ENCODE peak calls at places on chromosomes 5 and 9, in six cellular contexts. N is suprapubic skin, X is heart left ventricle, C is sigmoid colon, R is prostate gland, H is IMR-90. B is an unnamed sample. For H3K27me3, the result is how much of the 10 kb centered on the place peaks cover.

GRCh38 chr5:151406322-151406947 is 41.0 kb upstream of the SLC36A1 start:
- DNase-seq in R (no peak), H (peak), C (no peak), N (no peak), X (no peak), B (no peak)

GRCh38 chr9:14616188-14616982 is 76.8 kb downstream of the ZDHHC21 start:
- DNase-seq in R (no peak), H (peak), N (no peak), X (no peak), C (no peak), B (no peak)

GRCh38 chr5:173318881-173319609 is 9.2 kb downstream of the STC2 start:
- DNase-seq in R (no peak), X (no peak), N (no peak), C (no peak), H (no peak), B (no peak)

GRCh38 chr5:4206127-4206526 is 610.5 kb downstream of the IRX1 start:
- DNase-seq in H (no peak), R (no peak), N (no peak), X (no peak), C (no peak), B (no peak)

GRCh38 chr5:72454996-72455395 is 52.2 kb downstream of the ZNF366 start:
- DNase-seq in C (no peak), R (no peak), H (no peak), N (no peak), X (no peak), B (no peak)

GRCh38 chr9:114387678-114388431 is at the start of gene AKNA:
- DNase-seq in X (peak), N (peak), R (peak), C (peak), H (peak), B (peak)

GRCh38 chr9:93572636-93573035 is 3.7 kb upstream of the PHF2 start:
- DNase-seq in X (no peak), H (no peak), R (no peak), N (no peak), C (no peak), B (no peak)

GRCh38 chr5:77024490-77024889 is 5.7 kb upstream of the AGGF1 start:
- DNase-seq in X (no peak), C (no peak), R (no peak), H (no peak), N (no peak), B (no peak)

GRCh38 chr5:29811914-29812679 is 1381.4 kb upstream of the CDH6 start:
- DNase-seq in N (no peak), X (no peak), C (no peak), R (no peak), H (no peak), B (no peak)

GRCh38 chr5:110854200-110854599 is 115.4 kb downstream of the SLC25A46 start:
- DNase-seq in R (no peak), C (no peak), N (no peak), X (no peak), H (peak), B (no peak)

GRCh38 chr9:15735083-15735974 is 182.5 kb downstream of the CCDC171 start:
- DNase-seq in R (peak), N (no peak), X (no peak), H (peak), C (no peak), B (no peak)

GRCh38 chr5:61202213-61202612 is 39.9 kb upstream of the SMIM15 start:
- DNase-seq in R (no peak), H (peak), X (no peak), C (no peak), N (no peak), B (no peak)

GRCh38 chr5:153562189-153562588 is 71.7 kb downstream of the GRIA1 start:
- DNase-seq in C (no peak), X (no peak), H (peak), R (no peak), N (no peak), B (no peak)

GRCh38 chr9:6671416-6671815 is 25.9 kb upstream of the GLDC start:
- DNase-seq in H (no peak), N (no peak), R (no peak), C (no peak), X (no peak), B (no peak)

GRCh38 chr9:6272229-6272597 is 56.0 kb upstream of the TPD52L3 start:
- DNase-seq in R (peak), X (no peak), N (no peak), H (peak), C (no peak), B (peak)

GRCh38 chr5:145345883-145346282 is 489.3 kb downstream of the PRELID2 start:
- DNase-seq in X (no peak), R (no peak), H (peak), N (no peak), C (no peak), B (no peak)

GRCh38 chr5:140108093-140109049 is 5.5 kb upstream of the PURA start:
- DNase-seq in X (peak), R (no peak), H (no peak), N (peak), C (peak), B (no peak)

GRCh38 chr9:133115604-133116345 is 5.3 kb downstream of the RALGDS start:
- DNase-seq in H (peak), C (peak), R (no peak), X (peak), N (no peak), B (no peak)

GRCh38 chr9:31740705-31741104 is 643.7 kb upstream of the ACO1 start:
- DNase-seq in R (no peak), N (no peak), C (no peak), H (no peak), X (no peak), B (no peak)

GRCh38 chr5:68924490-68925145 is 169.2 kb upstream of the SLC30A5 start:
- DNase-seq in H (peak), X (peak), N (no peak), C (no peak), R (no peak), B (no peak)

GRCh38 chr5:144421411-144421810 is 250.7 kb downstream of the KCTD16 start:
- DNase-seq in R (no peak), X (no peak), N (no peak), C (no peak), H (no peak), B (no peak)

GRCh38 chr5:133734916-133735315 is 122.6 kb upstream of the FSTL4 start:
- DNase-seq in R (no peak), C (peak), X (no peak), H (no peak), N (no peak), B (no peak)

GRCh38 chr5:125245216-125245615 is 498.8 kb upstream of the ZNF608 start:
- DNase-seq in H (no peak), C (no peak), N (no peak), X (no peak), R (no peak), B (no peak)

GRCh38 chr5:151383011-151383410 is 35.7 kb upstream of the SLC36A2 start:
- DNase-seq in N (no peak), R (no peak), C (no peak), X (no peak), H (no peak), B (no peak)

GRCh38 chr5:96388186-96388585 is 44.9 kb downstream of the PCSK1 start:
- DNase-seq in R (no peak), N (no peak), H (peak), C (no peak), X (no peak), B (no peak)

GRCh38 chr5:476102-476813 is 33.3 kb downstream of the EXOC3 start:
- DNase-seq in X (peak), H (no peak), R (no peak), N (no peak), C (peak), B (no peak)

GRCh38 chr5:10578869-10579268 is 15.0 kb downstream of the ANKRD33B start:
- DNase-seq in X (peak), C (no peak), R (no peak), H (no peak), N (no peak), B (no peak)

GRCh38 chr5:181243521-181244307 is at the start of gene RACK1:
- DNase-seq in C (peak), N (peak), X (peak), R (peak), H (peak), B (peak)

GRCh38 chr5:98510111-98510510 is 263.4 kb upstream of the RGMB start:
- DNase-seq in X (no peak), H (peak), N (no peak), R (no peak), C (no peak), B (no peak)

DNA sequence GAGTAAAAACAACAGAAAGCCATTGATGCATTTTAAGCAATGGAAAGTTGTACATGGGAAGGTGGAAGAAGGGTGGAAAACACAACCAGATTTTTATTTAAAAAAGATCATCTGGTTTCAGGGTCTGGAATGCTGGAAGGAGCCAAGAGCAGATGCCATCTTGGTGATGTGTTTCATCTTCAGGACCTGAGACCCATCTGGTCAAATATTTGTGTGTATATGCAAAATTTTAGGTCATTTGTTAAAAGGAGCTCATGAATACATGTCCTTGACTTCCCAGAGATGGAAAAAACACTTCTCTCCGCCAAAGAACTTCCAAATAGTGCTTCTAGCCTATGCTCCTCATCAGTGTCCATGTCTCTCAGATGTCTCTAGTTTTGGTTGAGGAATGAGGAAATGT is 110.6 kb upstream of the GDNF start:
- DNase-seq in X (no peak), C (no peak), H (no peak), N (no peak), R (no peak), B (no peak)
- TF ChIP-seq POLR2A in X (no peak), C (no peak), H (no peak), N (no peak), R (no peak), B (no peak)

GRCh38 chr5:34053571-34054271 is 10.7 kb upstream of the C1QTNF3 start:
- DNase-seq in X (peak), H (no peak), C (no peak), R (no peak), N (no peak), B (no peak)
- H3K27me3 ChIP-seq in X (under half), H (under half), C (under half), R (under half), N (under half), B (under half)

DNA sequence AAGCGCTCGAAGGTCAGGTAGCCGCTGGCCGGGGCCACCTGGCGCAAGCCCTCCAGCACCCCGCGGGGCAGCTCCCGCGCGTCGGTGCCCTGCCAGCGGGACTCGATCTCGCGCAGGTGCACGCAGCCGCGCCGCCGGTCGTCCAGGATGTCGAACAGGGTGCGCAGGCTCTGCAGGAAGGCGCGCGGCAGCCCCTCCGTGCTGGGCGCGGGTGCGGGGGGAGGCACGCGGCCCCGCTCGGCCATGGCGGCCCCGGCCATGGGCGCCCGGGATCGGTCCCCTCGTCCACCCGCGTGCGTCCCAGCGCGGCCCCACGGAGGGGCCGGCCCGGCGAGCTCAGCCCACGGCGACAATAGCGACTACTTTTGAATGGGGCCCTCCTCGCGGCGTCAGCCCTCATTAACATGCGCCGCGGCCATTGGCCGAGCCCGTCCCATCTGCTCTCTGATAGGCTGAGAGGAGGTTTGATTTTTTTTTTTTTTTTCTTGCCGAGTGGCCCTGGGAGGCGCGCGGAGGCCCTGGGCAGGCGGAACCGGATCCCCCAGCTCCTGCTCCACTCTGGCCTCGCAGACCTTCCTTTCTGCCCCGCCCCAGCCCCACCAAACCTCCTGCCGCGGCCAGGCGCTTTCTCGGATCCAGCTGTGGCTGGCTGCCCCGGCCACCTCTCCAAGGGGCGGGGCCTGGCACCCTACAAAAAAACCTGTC is at the start of gene SAPCD2:
- DNase-seq in R (peak), C (peak), H (peak), N (peak), X (peak), B (peak)
- TF ChIP-seq POLR2A in R (peak), C (no peak), H (no peak), N (no peak), X (no peak), B (no peak)

DNA sequence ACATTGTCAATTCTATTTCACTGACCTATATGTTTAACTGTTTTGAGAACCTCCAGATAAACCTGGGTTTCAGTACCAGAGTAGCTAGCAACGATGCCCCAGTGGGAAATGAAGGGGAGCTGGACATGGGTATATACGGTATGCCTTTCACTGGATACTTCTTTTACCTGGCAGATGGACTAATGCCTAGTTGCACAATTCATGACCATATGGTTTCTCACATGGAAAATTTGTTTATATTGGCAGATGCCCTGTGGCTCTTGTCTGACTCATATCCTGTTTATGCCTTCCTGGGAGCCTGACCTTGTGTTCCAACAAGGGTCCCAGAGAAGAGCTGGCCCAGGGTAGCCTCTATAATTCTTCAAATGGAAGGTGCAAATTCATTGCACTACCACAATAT is 144.1 kb downstream of the MAT2B start:
- DNase-seq in X (no peak), N (no peak), R (no peak), H (peak), C (no peak), B (no peak)
- H3K27me3 ChIP-seq in X (under half), N (under half), R (under half), H (under half), C (under half), B (under half)

DNA sequence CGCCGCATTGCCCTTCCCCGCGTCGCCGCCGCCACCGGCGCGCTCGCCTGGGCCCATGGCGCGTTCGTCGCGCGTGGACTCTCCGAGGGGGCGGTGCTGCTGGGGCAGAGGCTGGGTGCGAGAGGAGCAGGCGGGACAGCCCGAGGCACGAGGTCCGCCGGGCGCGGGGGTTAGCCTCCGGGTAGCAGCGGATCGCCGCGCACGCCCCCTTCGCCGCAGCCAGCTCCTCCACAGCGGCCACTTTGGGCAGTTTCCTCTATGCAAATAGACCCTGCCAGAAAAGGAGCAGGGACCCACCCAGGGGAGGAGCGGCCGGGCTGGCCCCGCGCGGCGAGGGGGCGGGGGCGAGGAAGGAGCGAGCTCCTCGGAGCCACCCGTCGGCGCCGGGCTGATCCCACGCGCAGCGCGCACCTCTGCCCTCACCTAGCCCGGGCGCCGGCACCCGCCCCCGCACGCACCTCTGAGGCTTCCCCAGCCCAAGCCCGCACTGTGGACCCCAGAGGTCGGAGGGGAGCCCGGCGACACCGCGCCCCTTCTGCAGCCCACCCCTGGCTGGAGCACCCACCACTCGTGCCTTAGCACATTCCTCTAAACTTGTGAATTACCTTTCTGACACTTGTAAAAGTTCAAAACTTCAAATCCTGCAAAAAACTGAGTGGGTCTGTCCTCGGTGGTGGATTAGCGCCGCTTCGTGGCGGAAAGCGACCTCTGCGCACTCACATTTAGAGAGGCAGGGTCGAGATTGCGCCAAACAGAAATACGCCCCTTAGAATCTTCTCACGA is at the start of gene COL23A1:
- DNase-seq in H (peak), X (peak), R (no peak), C (peak), N (no peak), B (peak)
- TF ChIP-seq POLR2A in H (no peak), X (no peak), R (peak), C (no peak), N (no peak), B (no peak)

DNA sequence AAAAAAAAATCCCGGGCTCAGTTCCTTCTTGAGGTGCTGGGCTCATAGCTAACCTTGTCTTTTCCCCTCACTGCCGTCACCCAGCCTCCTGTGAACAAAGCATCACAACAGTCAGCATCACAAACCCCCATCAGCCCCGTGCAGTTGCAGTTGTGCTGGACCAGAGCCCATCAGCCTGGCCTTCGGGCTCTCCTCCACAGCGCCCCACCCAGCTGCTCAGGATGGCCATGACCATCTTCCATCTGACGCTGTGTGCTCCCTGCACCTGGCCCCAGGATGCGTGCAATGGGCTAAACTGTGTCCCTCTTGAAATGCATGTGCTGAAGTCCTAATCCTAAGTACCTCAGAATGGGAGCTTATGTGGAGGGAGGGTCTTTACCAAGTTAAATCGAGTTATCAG is 48.1 kb downstream of the NSUN2 start:
- DNase-seq in N (no peak), X (no peak), R (no peak), C (no peak), H (no peak), B (no peak)
- H3K27me3 ChIP-seq in N (under half), X (under half), R (under half), C (under half), H (under half), B (under half)

B was measured in tibial nerve.